ENCODE peak calls at places on chromosomes 1 and 21, in nine cellular contexts. One of them, this sample, is unnamed.

GRCh38 chr1:244302889-244303609 is 148.7 kb downstream of the ADSS2 start:
- DNase-seq in esophagus squamous epithelium: no peak
- DNase-seq in left ventricle myocardium inferior: no peak
- DNase-seq in neural progenitor cell: no peak
- DNase-seq in AG10803: peak
- DNase-seq in pancreas: no peak
- DNase-seq in neural crest cell: no peak
- DNase-seq in mucosa of descending colon: peak
- DNase-seq in body of pancreas: no peak
- DNase-seq in this sample: peak

GRCh38 chr1:222073307-222073995 is 331.6 kb upstream of the DUSP10 start:
- DNase-seq in mucosa of descending colon: no peak
- DNase-seq in esophagus squamous epithelium: no peak
- DNase-seq in AG10803: peak
- DNase-seq in left ventricle myocardium inferior: no peak
- DNase-seq in body of pancreas: no peak
- DNase-seq in pancreas: no peak
- DNase-seq in neural progenitor cell: no peak
- DNase-seq in neural crest cell: no peak
- DNase-seq in this sample: peak

GRCh38 chr1:29793101-29793546 is 556.8 kb downstream of the PTPRU start:
- DNase-seq in mucosa of descending colon: peak
- DNase-seq in esophagus squamous epithelium: peak
- DNase-seq in pancreas: peak
- DNase-seq in body of pancreas: peak
- DNase-seq in neural progenitor cell: peak
- DNase-seq in left ventricle myocardium inferior: peak
- DNase-seq in neural crest cell: peak
- DNase-seq in AG10803: peak
- DNase-seq in this sample: peak

GRCh38 chr1:223665592-223666312 is at the start of gene CAPN8:
- DNase-seq in esophagus squamous epithelium: no peak
- DNase-seq in mucosa of descending colon: peak
- DNase-seq in pancreas: peak
- DNase-seq in body of pancreas: peak
- DNase-seq in left ventricle myocardium inferior: no peak
- DNase-seq in neural crest cell: no peak
- DNase-seq in neural progenitor cell: no peak
- DNase-seq in AG10803: peak
- DNase-seq in this sample: no peak

GRCh38 chr1:20324704-20325406 is 34.2 kb downstream of the VWA5B1 start:
- DNase-seq in neural crest cell: no peak
- DNase-seq in body of pancreas: no peak
- DNase-seq in AG10803: no peak
- DNase-seq in neural progenitor cell: no peak
- DNase-seq in pancreas: no peak
- DNase-seq in left ventricle myocardium inferior: no peak
- DNase-seq in mucosa of descending colon: no peak
- DNase-seq in esophagus squamous epithelium: no peak
- DNase-seq in this sample: no peak

GRCh38 chr1:27071049-27071416 is 58.4 kb upstream of the TENT5B start:
- DNase-seq in mucosa of descending colon: no peak
- DNase-seq in neural crest cell: peak
- DNase-seq in left ventricle myocardium inferior: no peak
- DNase-seq in neural progenitor cell: peak
- DNase-seq in esophagus squamous epithelium: no peak
- DNase-seq in pancreas: peak
- DNase-seq in body of pancreas: peak
- DNase-seq in AG10803: peak
- DNase-seq in this sample: peak

GRCh38 chr1:8133657-8134430 is 107.7 kb upstream of the ERRFI1 start:
- DNase-seq in left ventricle myocardium inferior: peak
- DNase-seq in mucosa of descending colon: peak
- DNase-seq in neural progenitor cell: no peak
- DNase-seq in AG10803: peak
- DNase-seq in body of pancreas: peak
- DNase-seq in pancreas: peak
- DNase-seq in neural crest cell: no peak
- DNase-seq in esophagus squamous epithelium: no peak
- DNase-seq in this sample: peak

GRCh38 chr1:162626733-162627132 is 5.5 kb upstream of the DDR2 start:
- DNase-seq in neural progenitor cell: no peak
- DNase-seq in AG10803: peak
- DNase-seq in body of pancreas: no peak
- DNase-seq in pancreas: no peak
- DNase-seq in left ventricle myocardium inferior: no peak
- DNase-seq in mucosa of descending colon: no peak
- DNase-seq in neural crest cell: no peak
- DNase-seq in esophagus squamous epithelium: no peak
- DNase-seq in this sample: no peak

GRCh38 chr1:119797137-119797536 is 14.1 kb downstream of the REG4 start:
- DNase-seq in AG10803: no peak
- DNase-seq in neural crest cell: no peak
- DNase-seq in neural progenitor cell: no peak
- DNase-seq in pancreas: no peak
- DNase-seq in left ventricle myocardium inferior: no peak
- DNase-seq in body of pancreas: no peak
- DNase-seq in mucosa of descending colon: no peak
- DNase-seq in esophagus squamous epithelium: no peak
- DNase-seq in this sample: no peak

GRCh38 chr21:42429856-42430255 is 26.2 kb downstream of the UBASH3A start:
- DNase-seq in neural crest cell: no peak
- DNase-seq in left ventricle myocardium inferior: no peak
- DNase-seq in body of pancreas: no peak
- DNase-seq in neural progenitor cell: peak
- DNase-seq in AG10803: no peak
- DNase-seq in mucosa of descending colon: no peak
- DNase-seq in pancreas: no peak
- DNase-seq in esophagus squamous epithelium: no peak
- DNase-seq in this sample: no peak

GRCh38 chr21:15122241-15122640 is 57.4 kb upstream of the NRIP1 start:
- DNase-seq in pancreas: peak
- DNase-seq in left ventricle myocardium inferior: no peak
- DNase-seq in neural progenitor cell: no peak
- DNase-seq in neural crest cell: no peak
- DNase-seq in body of pancreas: peak
- DNase-seq in AG10803: no peak
- DNase-seq in mucosa of descending colon: no peak
- DNase-seq in esophagus squamous epithelium: no peak
- DNase-seq in this sample: no peak

GRCh38 chr1:100036718-100037664 is 67.2 kb downstream of the SLC35A3 start:
- DNase-seq in mucosa of descending colon: peak
- DNase-seq in neural progenitor cell: peak
- DNase-seq in esophagus squamous epithelium: no peak
- DNase-seq in body of pancreas: peak
- DNase-seq in AG10803: peak
- DNase-seq in neural crest cell: no peak
- DNase-seq in pancreas: no peak
- DNase-seq in left ventricle myocardium inferior: no peak
- DNase-seq in this sample: peak

GRCh38 chr1:79259390-79260336 is 253.1 kb upstream of the ADGRL4 start:
- DNase-seq in AG10803: peak
- DNase-seq in neural crest cell: no peak
- DNase-seq in left ventricle myocardium inferior: no peak
- DNase-seq in body of pancreas: no peak
- DNase-seq in esophagus squamous epithelium: no peak
- DNase-seq in neural progenitor cell: peak
- DNase-seq in mucosa of descending colon: no peak
- DNase-seq in pancreas: no peak
- DNase-seq in this sample: peak

GRCh38 chr21:19508844-19509243 is 1105.3 kb upstream of the TMPRSS15 start:
- DNase-seq in mucosa of descending colon: no peak
- DNase-seq in AG10803: no peak
- DNase-seq in pancreas: no peak
- DNase-seq in neural crest cell: no peak
- DNase-seq in neural progenitor cell: no peak
- DNase-seq in body of pancreas: no peak
- DNase-seq in left ventricle myocardium inferior: no peak
- DNase-seq in esophagus squamous epithelium: no peak
- DNase-seq in this sample: no peak

GRCh38 chr21:19508442-19508841 is 1104.9 kb upstream of the TMPRSS15 start:
- DNase-seq in neural crest cell: no peak
- DNase-seq in pancreas: no peak
- DNase-seq in body of pancreas: no peak
- DNase-seq in AG10803: no peak
- DNase-seq in mucosa of descending colon: no peak
- DNase-seq in esophagus squamous epithelium: no peak
- DNase-seq in left ventricle myocardium inferior: no peak
- DNase-seq in neural progenitor cell: no peak
- DNase-seq in this sample: no peak

GRCh38 chr21:19510057-19510456 is 1106.5 kb upstream of the TMPRSS15 start:
- DNase-seq in neural crest cell: no peak
- DNase-seq in left ventricle myocardium inferior: no peak
- DNase-seq in body of pancreas: no peak
- DNase-seq in esophagus squamous epithelium: no peak
- DNase-seq in pancreas: no peak
- DNase-seq in AG10803: no peak
- DNase-seq in mucosa of descending colon: no peak
- DNase-seq in neural progenitor cell: no peak
- DNase-seq in this sample: no peak

GRCh38 chr21:19507682-19508260 is 1104.2 kb upstream of the TMPRSS15 start:
- DNase-seq in AG10803: no peak
- DNase-seq in mucosa of descending colon: no peak
- DNase-seq in neural crest cell: no peak
- DNase-seq in body of pancreas: no peak
- DNase-seq in left ventricle myocardium inferior: no peak
- DNase-seq in pancreas: no peak
- DNase-seq in neural progenitor cell: peak
- DNase-seq in esophagus squamous epithelium: no peak
- DNase-seq in this sample: no peak

DNA sequence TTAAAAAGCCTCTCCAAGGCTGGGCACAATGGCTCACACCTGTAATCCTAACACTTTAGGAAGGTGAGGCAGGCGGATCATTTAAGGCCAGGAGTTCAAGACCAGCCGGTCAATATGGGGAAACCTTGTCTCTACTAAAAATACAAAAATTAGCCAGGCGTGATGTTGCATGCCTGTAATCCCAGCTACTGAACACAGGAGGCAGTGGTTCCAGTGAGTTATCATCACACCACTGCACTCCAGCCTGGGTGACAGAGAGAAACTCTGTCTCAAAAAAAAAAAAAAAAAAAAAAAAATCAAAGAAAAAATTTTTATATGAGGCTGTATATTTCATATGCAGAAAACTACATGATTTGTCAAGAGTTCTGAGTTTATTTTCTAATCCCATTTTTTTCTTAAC is 1107.1 kb upstream of the TMPRSS15 start:
- DNase-seq in pancreas: no peak
- DNase-seq in body of pancreas: no peak
- DNase-seq in mucosa of descending colon: no peak
- DNase-seq in esophagus squamous epithelium: no peak
- DNase-seq in left ventricle myocardium inferior: no peak
- DNase-seq in neural progenitor cell: no peak
- DNase-seq in neural crest cell: no peak
- DNase-seq in AG10803: no peak
- DNase-seq in this sample: no peak
- TF ChIP-seq CTCF in pancreas: no peak
- TF ChIP-seq CTCF in body of pancreas: no peak
- TF ChIP-seq CTCF in mucosa of descending colon: no peak
- TF ChIP-seq CTCF in esophagus squamous epithelium: no peak
- TF ChIP-seq CTCF in left ventricle myocardium inferior: no peak
- TF ChIP-seq CTCF in neural progenitor cell: no peak
- TF ChIP-seq CTCF in neural crest cell: peak
- TF ChIP-seq CTCF in AG10803: no peak
- TF ChIP-seq CTCF in this sample: no peak

DNA sequence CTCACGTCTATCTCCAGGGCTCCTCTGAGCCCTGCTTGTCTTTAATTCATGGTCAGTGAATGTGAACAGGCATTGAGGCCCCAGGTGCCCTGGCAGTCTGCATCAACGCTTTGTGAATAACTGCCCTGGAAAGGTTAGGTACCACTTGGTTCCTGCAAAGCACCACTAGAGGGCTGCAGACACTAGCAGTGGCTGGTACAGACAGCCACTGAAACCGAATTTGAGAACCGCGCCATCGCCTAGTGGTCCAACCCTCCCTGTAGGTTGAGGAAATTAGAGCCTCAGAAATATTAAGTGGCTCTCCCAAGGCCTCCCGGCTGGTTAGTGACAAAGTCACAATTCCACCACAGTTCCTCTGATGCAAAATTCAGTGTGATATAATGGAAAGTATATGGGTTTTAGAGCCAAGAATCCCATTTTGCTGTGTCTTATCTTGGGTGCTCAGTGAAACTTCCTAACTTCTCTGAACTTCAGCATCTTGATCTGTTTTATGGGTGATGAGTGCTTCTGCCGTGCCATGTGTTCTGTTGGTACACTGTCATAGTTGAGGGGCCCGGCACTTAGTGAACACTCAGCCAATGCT is 46.2 kb upstream of the BCL9 start:
- DNase-seq in AG10803: peak
- DNase-seq in body of pancreas: peak
- DNase-seq in neural progenitor cell: peak
- DNase-seq in mucosa of descending colon: peak
- DNase-seq in neural crest cell: peak
- DNase-seq in pancreas: peak
- DNase-seq in left ventricle myocardium inferior: peak
- DNase-seq in esophagus squamous epithelium: no peak
- DNase-seq in this sample: peak
- TF ChIP-seq CTCF in AG10803: peak
- TF ChIP-seq CTCF in body of pancreas: peak
- TF ChIP-seq CTCF in neural progenitor cell: peak
- TF ChIP-seq CTCF in mucosa of descending colon: peak
- TF ChIP-seq CTCF in neural crest cell: peak
- TF ChIP-seq CTCF in pancreas: peak
- TF ChIP-seq CTCF in left ventricle myocardium inferior: peak
- TF ChIP-seq CTCF in esophagus squamous epithelium: peak
- TF ChIP-seq CTCF in this sample: peak

DNA sequence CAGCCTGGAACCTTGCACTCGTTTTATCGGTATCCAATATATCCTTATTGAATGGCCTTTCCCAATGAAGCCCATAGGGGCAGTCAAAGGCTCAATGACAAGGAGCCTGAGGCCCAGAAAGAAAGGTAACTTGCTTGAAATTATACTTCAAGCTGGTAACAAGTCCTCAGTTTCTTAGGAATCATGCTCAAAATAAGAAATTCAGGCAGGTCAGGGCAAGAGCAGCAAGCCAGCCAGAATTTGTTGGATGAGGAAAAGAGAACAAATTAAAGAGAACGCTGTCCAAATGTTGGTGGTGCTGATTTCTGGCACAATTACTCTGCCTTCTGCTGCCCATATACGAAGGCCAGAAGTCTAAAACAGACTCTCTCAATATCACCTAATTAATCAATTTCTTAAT is 77.6 kb downstream of the DDX20 start:
- DNase-seq in neural crest cell: no peak
- DNase-seq in left ventricle myocardium inferior: no peak
- DNase-seq in AG10803: peak
- DNase-seq in esophagus squamous epithelium: no peak
- DNase-seq in body of pancreas: no peak
- DNase-seq in pancreas: no peak
- DNase-seq in mucosa of descending colon: no peak
- DNase-seq in neural progenitor cell: peak
- DNase-seq in this sample: peak
- TF ChIP-seq CTCF in neural crest cell: peak
- TF ChIP-seq CTCF in left ventricle myocardium inferior: no peak
- TF ChIP-seq CTCF in AG10803: no peak
- TF ChIP-seq CTCF in esophagus squamous epithelium: no peak
- TF ChIP-seq CTCF in body of pancreas: no peak
- TF ChIP-seq CTCF in pancreas: no peak
- TF ChIP-seq CTCF in mucosa of descending colon: no peak
- TF ChIP-seq CTCF in neural progenitor cell: peak
- TF ChIP-seq CTCF in this sample: no peak

GRCh38 chr1:6082430-6082971 is 36.8 kb downstream of the KCNAB2 start:
- DNase-seq in neural progenitor cell: peak
- DNase-seq in AG10803: peak
- DNase-seq in body of pancreas: no peak
- DNase-seq in left ventricle myocardium inferior: no peak
- DNase-seq in neural crest cell: peak
- DNase-seq in mucosa of descending colon: no peak
- DNase-seq in pancreas: no peak
- DNase-seq in esophagus squamous epithelium: no peak
- DNase-seq in this sample: peak
- TF ChIP-seq CTCF in neural progenitor cell: peak
- TF ChIP-seq CTCF in AG10803: peak
- TF ChIP-seq CTCF in body of pancreas: no peak
- TF ChIP-seq CTCF in left ventricle myocardium inferior: peak
- TF ChIP-seq CTCF in neural crest cell: peak
- TF ChIP-seq CTCF in mucosa of descending colon: no peak
- TF ChIP-seq CTCF in pancreas: no peak
- TF ChIP-seq CTCF in esophagus squamous epithelium: peak
- TF ChIP-seq CTCF in this sample: peak

This sample was measured in foreskin fibroblast.